ENCODE peak calls at places on chromosomes 16 and 17, in four cellular contexts. I is SK-N-SH, T is HepG2, A is K562. G is an unnamed sample.

GRCh38 chr16:69921125-69921524 is 30.0 kb upstream of the CLEC18A start:
- DNase-seq in I (no peak), T (no peak), A (no peak), G (no peak)

GRCh38 chr17:6470751-6471521 is 26.7 kb downstream of the PIMREG start:
- DNase-seq in I (no peak), T (no peak), A (no peak), G (no peak)

GRCh38 chr16:78543066-78543465 is 443.6 kb downstream of the WWOX start:
- DNase-seq in A (no peak), T (no peak), I (no peak), G (no peak)

GRCh38 chr17:78708510-78708973 is 73.5 kb downstream of the CYTH1 start:
- DNase-seq in I (peak), A (peak), T (peak), G (peak)

GRCh38 chr17:79033741-79034501 is 10.0 kb downstream of the C1QTNF1 start:
- DNase-seq in I (peak), A (no peak), T (no peak), G (no peak)

GRCh38 chr16:62363451-62363850 is 327.2 kb upstream of the CDH8 start:
- DNase-seq in I (peak), T (no peak), A (no peak), G (no peak)

GRCh38 chr16:30350134-30350871 is 4.8 kb downstream of the CD2BP2 start:
- DNase-seq in I (no peak), T (no peak), A (no peak), G (no peak)

GRCh38 chr17:2750721-2751120 is 1.3 kb upstream of the CCDC92B start:
- DNase-seq in T (no peak), A (no peak), I (no peak), G (no peak)

GRCh38 chr16:14562691-14563491 is 67.2 kb downstream of the PARN start:
- DNase-seq in A (no peak), T (peak), I (no peak), G (no peak)

GRCh38 chr17:4072487-4073157 is 70.2 kb downstream of the ZZEF1 start:
- DNase-seq in T (no peak), I (no peak), A (no peak), G (no peak)

GRCh38 chr17:68591583-68591982 is 9.6 kb downstream of the FAM20A start:
- DNase-seq in T (no peak), A (peak), I (no peak), G (peak)

GRCh38 chr16:59045496-59045895 is 311.4 kb upstream of the GOT2 start:
- DNase-seq in I (no peak), A (no peak), T (no peak), G (no peak)

GRCh38 chr16:70730016-70730415 is 44.2 kb upstream of the MTSS2 start:
- DNase-seq in A (no peak), I (no peak), T (no peak), G (no peak)

GRCh38 chr17:66255112-66255511 is 25.9 kb upstream of the APOH start:
- DNase-seq in I (peak), T (peak), A (peak), G (no peak)

GRCh38 chr17:77314601-77315000 is 173.8 kb downstream of the SEC14L1 start:
- DNase-seq in T (no peak), A (no peak), I (peak), G (no peak)

GRCh38 chr16:20614201-20615141 is 38.3 kb upstream of the ACSM2B start:
- DNase-seq in A (no peak), T (no peak), I (no peak), G (no peak)

GRCh38 chr17:81977211-81978091 is at the start of gene ASPSCR1:
- DNase-seq in A (peak), I (peak), T (peak), G (peak)

GRCh38 chr16:52470601-52471000 is 76.3 kb downstream of the TOX3 start:
- DNase-seq in T (no peak), A (no peak), I (no peak), G (no peak)

GRCh38 chr16:2210386-2211365 is at the start of gene BRICD5:
- DNase-seq in A (peak), T (peak), I (no peak), G (peak)
- TF ChIP-seq FOXJ3 in A (no peak), T (no peak), I (no peak), G (no peak)

GRCh38 chr17:44565866-44566443 is 8.7 kb downstream of the FZD2 start:
- DNase-seq in I (no peak), T (no peak), A (no peak), G (no peak)
- TF ChIP-seq FOXJ3 in I (no peak), T (no peak), A (no peak), G (no peak)

GRCh38 chr17:31003225-31003866 is 32.5 kb downstream of the RNF135 start:
- DNase-seq in A (no peak), I (no peak), T (no peak), G (no peak)

GRCh38 chr17:31007695-31008373 is 37.0 kb downstream of the RNF135 start:
- DNase-seq in T (no peak), A (no peak), I (no peak), G (no peak)

GRCh38 chr17:31013844-31014243 is 43.0 kb downstream of the RNF135 start:
- DNase-seq in I (no peak), T (no peak), A (no peak), G (no peak)

GRCh38 chr17:31004160-31004559 is 33.3 kb downstream of the RNF135 start:
- DNase-seq in A (no peak), I (no peak), T (no peak), G (no peak)

GRCh38 chr17:31008374-31009035 is 37.7 kb downstream of the RNF135 start:
- DNase-seq in A (no peak), I (no peak), T (no peak), G (peak)
- TF ChIP-seq FOXJ3 in A (no peak), I (no peak), T (no peak), G (no peak)

GRCh38 chr16:56633535-56633934 is 1.1 kb downstream of the MT1M start:
- DNase-seq in A (no peak), T (no peak), I (no peak), G (no peak)

GRCh38 chr16:56632160-56632847 is at the start of gene MT1M:
- DNase-seq in A (no peak), T (no peak), I (peak), G (peak)

GRCh38 chr16:56631197-56631596 is 1.3 kb upstream of the MT1M start:
- DNase-seq in I (no peak), A (no peak), T (no peak), G (no peak)

GRCh38 chr16:56631832-56632159 is 663 bp upstream of the MT1M start:
- DNase-seq in I (no peak), A (no peak), T (no peak), G (no peak)

DNA sequence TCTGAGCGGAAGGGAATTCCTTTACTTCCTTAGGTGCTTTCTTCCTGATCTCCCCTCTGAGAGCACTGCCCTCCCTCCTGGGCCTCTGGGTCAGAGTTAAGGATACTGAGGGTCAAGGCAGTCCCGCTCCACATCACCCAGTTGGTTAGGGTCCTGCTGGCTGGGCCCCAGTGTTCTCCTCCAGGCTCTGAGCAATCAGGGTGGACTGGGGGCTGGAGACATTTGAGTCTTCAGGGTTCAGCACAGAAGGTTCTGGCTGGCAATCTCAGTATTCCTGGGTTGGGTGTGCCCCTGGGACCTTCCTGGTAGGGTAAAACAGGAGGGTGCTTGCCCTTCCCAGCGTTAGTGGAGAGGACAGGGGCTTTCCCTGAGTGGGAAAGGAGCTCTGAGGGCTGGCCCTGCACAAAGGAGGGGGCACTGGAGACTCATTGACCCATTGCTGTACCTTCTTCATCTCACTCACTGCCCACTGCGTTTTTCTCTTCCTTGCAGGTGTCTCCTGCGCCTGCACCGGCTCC is 448 bp downstream of the MT1M start:
- DNase-seq in A (no peak), I (no peak), T (no peak), G (no peak)
- TF ChIP-seq FOXJ3 in A (no peak), I (no peak), T (no peak), G (no peak)

DNA sequence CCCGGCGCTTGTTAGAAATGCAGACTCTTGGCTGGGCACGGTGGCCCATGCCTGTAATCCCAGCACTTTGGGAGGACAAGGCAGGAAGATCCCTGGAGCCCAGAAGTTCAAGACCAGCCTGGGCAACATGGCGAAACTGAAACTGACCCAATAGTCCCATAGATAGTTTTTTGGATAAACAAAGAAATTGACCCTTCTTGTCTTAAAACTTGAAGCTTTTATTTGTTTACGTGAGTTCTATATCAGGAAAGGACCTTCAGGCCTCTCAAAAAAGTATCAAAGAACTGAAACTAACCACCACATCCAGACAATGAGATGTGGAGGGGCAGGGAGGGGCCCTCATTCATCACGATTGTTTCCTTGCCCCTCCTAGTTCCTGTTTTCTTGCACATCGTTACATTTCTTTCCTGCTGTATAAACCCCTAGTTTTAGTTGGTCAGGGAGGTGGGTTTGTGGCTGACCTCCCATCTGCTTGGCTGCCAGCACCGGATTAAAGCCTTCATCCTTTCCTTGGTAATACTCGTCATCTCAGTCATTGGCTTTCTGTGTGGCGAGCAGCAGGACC is 29.9 kb upstream of the PRM1 start:
- DNase-seq in T (no peak), A (no peak), I (no peak), G (no peak)
- TF ChIP-seq FOXJ3 in T (no peak), A (no peak), I (no peak), G (no peak)

GRCh38 chr16:10770907-10771306 is 27.3 kb downstream of the NUBP1 start:
- DNase-seq in T (no peak), A (no peak), I (no peak), G (no peak)
- TF ChIP-seq FOXJ3 in T (no peak), A (no peak), I (no peak), G (no peak)

GRCh38 chr17:63445571-63446217 is 412 bp downstream of the CYB561 start:
- DNase-seq in I (peak), A (peak), T (no peak), G (peak)
- TF ChIP-seq FOXJ3 in I (no peak), A (no peak), T (no peak), G (no peak)

G was measured in WTC11.